ENCODE peak calls at places on chromosomes 4 and X, in eight cellular contexts. E is cardiac muscle cell; R is breast epithelium; P is IMR-90; Z is uterus; J is A549; V is tibial artery; W is CD8-positive, alpha-beta T cell. F is an unnamed sample.

GRCh38 chr4:97778174-97778573 is 365.1 kb downstream of the STPG2 start:
- DNase-seq in Z (no peak), J (no peak), E (no peak), W (no peak), R (no peak), P (no peak), V (no peak), F (no peak)

GRCh38 chrX:130179579-130180215 is 7.9 kb downstream of the RAB33A start:
- DNase-seq in E (peak; percentile 48), W (no peak), J (no peak), R (no peak), Z (no peak), V (no peak), P (peak; percentile 38), F (no peak)

GRCh38 chrX:101803451-101803850 is 128.4 kb downstream of the ZMAT1 start:
- DNase-seq in J (no peak), E (peak; percentile 16), Z (no peak), W (no peak), P (peak; percentile 19), V (no peak), R (no peak), F (no peak)

GRCh38 chr4:158046345-158046744 is 126.5 kb downstream of the GASK1B start:
- DNase-seq in R (no peak), Z (no peak), E (peak; percentile 21), V (no peak), W (no peak), P (no peak), J (no peak), F (no peak)

GRCh38 chrX:140503714-140504351 is 1.0 kb downstream of the SOX3 start:
- DNase-seq in P (peak; percentile 7), W (no peak), Z (no peak), V (no peak), R (no peak), J (no peak), E (peak; percentile 18), F (no peak)

GRCh38 chrX:139058831-139059495 is 347.4 kb upstream of the FGF13 start:
- DNase-seq in J (no peak), V (no peak), W (no peak), E (no peak), Z (no peak), R (no peak), P (no peak), F (no peak)

GRCh38 chr4:74395633-74396032 is 30.7 kb downstream of the EREG start:
- DNase-seq in V (no peak), E (peak; percentile 36), W (no peak), Z (no peak), P (peak; percentile 64), J (no peak), R (no peak), F (no peak)

GRCh38 chr4:41912546-41912945 is 22.7 kb upstream of the TMEM33 start:
- DNase-seq in V (no peak), J (no peak), W (no peak), E (no peak), P (no peak), R (no peak), Z (no peak), F (no peak)

GRCh38 chr4:124206779-124207605 is 505.5 kb downstream of the ANKRD50 start:
- DNase-seq in E (peak; percentile 44), J (no peak), Z (no peak), V (no peak), W (no peak), R (peak; percentile 18), P (peak; percentile 46), F (no peak)

GRCh38 chr4:153249199-153250154 is 45.2 kb downstream of the TRIM2 start:
- DNase-seq in P (peak; percentile 60), Z (peak; percentile 77), R (peak; percentile 55), E (peak; percentile 80), J (no peak), W (peak; percentile 73), V (peak; percentile 76), F (peak; percentile 64)

GRCh38 chrX:110172215-110172614 is 145.7 kb downstream of the AMMECR1 start:
- DNase-seq in E (no peak), V (no peak), J (no peak), Z (no peak), R (no peak), W (no peak), P (no peak), F (no peak)

GRCh38 chr4:107757860-107758476 is 37.9 kb upstream of the PAPSS1 start:
- DNase-seq in V (no peak), Z (no peak), E (peak; percentile 56), J (peak; percentile 11), W (no peak), R (no peak), P (peak; percentile 44), F (no peak)
- TF ChIP-seq CTCF in V (peak; percentile 58), Z (peak; percentile 63), E (peak; percentile 43), J (peak; percentile 52), W (peak; percentile 76), R (peak; percentile 59), P (peak; percentile 52), F (peak; percentile 28)

GRCh38 chr4:6687947-6688878 is 5.5 kb upstream of the S100P start:
- DNase-seq in V (no peak), P (no peak), R (peak; percentile 62), W (no peak), E (no peak), J (no peak), Z (no peak), F (no peak)
- H3K4me1 ChIP-seq in V (peaks cover 13% of the 10 kb centered on the region), P (peaks cover 20% of the 10 kb centered on the region), R (peaks cover 9% of the 10 kb centered on the region), W (peaks cover 53% of the 10 kb centered on the region), E (no peaks in the 10 kb centered on the region), J (peaks cover 32% of the 10 kb centered on the region), Z (no peaks in the 10 kb centered on the region), F (no peaks in the 10 kb centered on the region)

GRCh38 chr4:38055566-38055965 is 95.4 kb downstream of the PTTG2 start:
- DNase-seq in J (no peak), Z (no peak), R (no peak), P (no peak), V (no peak), W (no peak), E (no peak), F (no peak)
- TF ChIP-seq CTCF in J (no peak), Z (no peak), R (no peak), P (no peak), V (no peak), W (no peak), E (no peak), F (no peak)

GRCh38 chr4:3046623-3047022 is 27.7 kb downstream of the HTT-AS start:
- DNase-seq in V (no peak), W (no peak), P (no peak), Z (no peak), R (no peak), E (no peak), J (no peak), F (no peak)

GRCh38 chr4:3043272-3044020 is 30.9 kb downstream of the HTT-AS start:
- DNase-seq in J (no peak), W (no peak), E (no peak), R (no peak), Z (no peak), V (no peak), P (no peak), F (no peak)

GRCh38 chr4:3046149-3046548 is 28.2 kb downstream of the HTT-AS start:
- DNase-seq in W (no peak), V (no peak), P (no peak), E (no peak), J (no peak), Z (no peak), R (no peak), F (no peak)

GRCh38 chr4:3044812-3045499 is 29.4 kb downstream of the HTT-AS start:
- DNase-seq in R (no peak), V (no peak), J (no peak), W (no peak), E (no peak), Z (no peak), P (no peak), F (no peak)

DNA sequence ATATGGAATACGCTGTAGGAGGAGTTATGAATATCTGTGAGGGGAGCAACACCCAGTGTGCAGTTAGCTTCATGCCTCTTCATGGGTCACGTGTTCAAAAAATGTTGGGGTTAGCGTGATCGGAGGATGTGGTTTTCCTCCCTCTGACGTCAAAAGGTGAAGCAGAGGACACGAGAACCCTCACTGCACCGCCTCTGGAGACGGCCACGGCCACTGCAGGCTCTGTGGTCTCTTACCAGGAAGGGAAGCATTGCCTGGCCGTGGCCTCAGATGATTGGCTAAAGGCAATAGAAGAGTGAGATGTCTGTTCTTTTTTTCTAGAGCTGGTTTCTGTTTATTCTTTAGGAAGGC is 28.9 kb downstream of the HTT-AS start:
- DNase-seq in J (no peak), Z (no peak), V (peak; percentile 80), R (no peak), P (peak; percentile 74), W (peak; percentile 53), E (peak; percentile 72), F (peak; percentile 82)
- H3K4me1 ChIP-seq in J (no peaks in the 10 kb centered on the region), Z (no peaks in the 10 kb centered on the region), V (peaks cover 19% of the 10 kb centered on the region), R (peaks cover 4% of the 10 kb centered on the region), P (peaks cover 2% of the 10 kb centered on the region), W (peaks cover 31% of the 10 kb centered on the region), E (no peaks in the 10 kb centered on the region), F (no peaks in the 10 kb centered on the region)

DNA sequence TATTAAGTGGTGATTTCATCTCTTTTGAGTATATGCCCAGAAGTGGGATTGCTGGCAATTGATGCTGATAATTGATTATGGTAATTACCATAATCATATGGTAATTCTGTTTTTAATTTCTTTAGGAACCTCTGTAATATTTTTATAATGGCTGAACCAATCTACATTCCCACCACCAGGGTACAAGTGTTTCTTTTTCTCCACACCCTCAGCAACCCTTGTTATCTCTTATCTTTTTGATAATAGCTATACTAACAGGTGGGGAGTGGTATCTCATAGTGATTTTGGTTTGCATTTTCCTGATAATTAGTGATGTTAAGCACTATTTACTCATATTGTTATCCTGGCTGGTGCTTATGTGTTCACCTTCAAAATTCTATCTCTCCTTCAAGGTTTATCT is 212.6 kb downstream of the FMR1NB start:
- DNase-seq in E (no peak), J (no peak), P (no peak), V (no peak), Z (no peak), W (no peak), R (no peak), F (no peak)
- TF ChIP-seq CTCF in E (no peak), J (no peak), P (no peak), V (no peak), Z (no peak), W (no peak), R (no peak), F (no peak)

DNA sequence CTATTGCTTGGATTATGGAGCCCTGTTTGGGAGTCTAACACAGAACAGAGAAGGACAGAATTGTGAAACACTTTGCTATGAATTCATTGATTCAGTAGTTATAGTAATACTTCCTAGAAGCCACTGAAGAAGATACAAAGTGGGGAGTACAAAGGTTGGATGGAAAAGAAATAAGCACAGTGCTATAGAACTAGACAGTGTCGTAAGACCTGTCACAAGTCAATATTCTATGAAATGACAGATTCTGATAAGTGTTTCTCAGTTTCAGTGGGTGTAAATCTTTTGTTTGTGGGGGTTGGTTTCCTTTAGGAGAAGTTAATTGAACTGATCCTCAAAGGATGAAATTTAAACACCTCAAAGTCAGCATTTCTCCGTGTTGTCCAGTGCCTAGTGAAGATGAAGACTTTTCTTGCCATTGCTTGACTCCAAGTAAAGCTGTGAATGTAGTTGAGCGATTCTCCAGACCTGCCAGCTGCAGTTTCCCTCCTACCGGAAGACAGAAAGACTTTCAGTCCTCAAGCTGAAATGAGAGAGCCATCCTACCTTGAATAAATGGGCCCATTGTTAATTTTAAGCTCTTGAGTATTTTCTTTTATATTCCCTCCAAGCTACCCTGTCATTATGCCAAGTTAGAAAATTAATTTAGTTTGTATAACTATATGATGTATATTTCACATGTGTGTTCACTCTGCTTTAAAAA is 7.9 kb downstream of the PDLIM5 start:
- DNase-seq in R (no peak), Z (no peak), W (no peak), P (no peak), V (no peak), E (no peak), J (no peak), F (no peak)
- H3K4me1 ChIP-seq in R (no peaks in the 10 kb centered on the region), Z (peaks cover 5% of the 10 kb centered on the region), W (no peaks in the 10 kb centered on the region), P (peaks cover 4% of the 10 kb centered on the region), V (peaks cover 65% of the 10 kb centered on the region), E (peaks cover 79% of the 10 kb centered on the region), J (peaks cover 89% of the 10 kb centered on the region), F (peaks cover 50% of the 10 kb centered on the region)